ENCODE peak calls at places on chromosomes 12 and 14, in five cellular contexts. One of them, this sample, is unnamed. For H3K4me1, the result is how much of the 10 kb centered on the place peaks cover.

GRCh38 chr12:92553389-92553788 is 149.4 kb upstream of the PLEKHG7 start:
- DNase-seq in neuronal stem cell: no peak
- DNase-seq in IMR-90: no peak
- DNase-seq in H9: no peak
- DNase-seq in mesenchymal stem cell: peak
- DNase-seq in this sample: no peak

GRCh38 chr14:23131482-23131881 is 12.4 kb upstream of the CEBPE start:
- DNase-seq in neuronal stem cell: no peak
- DNase-seq in IMR-90: no peak
- DNase-seq in H9: no peak
- DNase-seq in mesenchymal stem cell: no peak
- DNase-seq in this sample: no peak

GRCh38 chr12:131829351-131829794 is 1.2 kb downstream of the MMP17 start:
- DNase-seq in neuronal stem cell: no peak
- DNase-seq in IMR-90: no peak
- DNase-seq in H9: peak
- DNase-seq in mesenchymal stem cell: peak
- DNase-seq in this sample: no peak

GRCh38 chr14:51321036-51321435 is 81.0 kb downstream of the TMX1 start:
- DNase-seq in neuronal stem cell: no peak
- DNase-seq in IMR-90: no peak
- DNase-seq in H9: no peak
- DNase-seq in mesenchymal stem cell: no peak
- DNase-seq in this sample: no peak

GRCh38 chr12:41850046-41850445 is 294.6 kb downstream of the GXYLT1 start:
- DNase-seq in neuronal stem cell: no peak
- DNase-seq in IMR-90: no peak
- DNase-seq in H9: no peak
- DNase-seq in mesenchymal stem cell: no peak
- DNase-seq in this sample: no peak

GRCh38 chr12:6083606-6084005 is 40.9 kb downstream of the VWF start:
- DNase-seq in neuronal stem cell: no peak
- DNase-seq in IMR-90: no peak
- DNase-seq in H9: no peak
- DNase-seq in mesenchymal stem cell: no peak
- DNase-seq in this sample: no peak

GRCh38 chr14:96792581-96792980 is 4.6 kb upstream of the VRK1 start:
- DNase-seq in neuronal stem cell: no peak
- DNase-seq in IMR-90: no peak
- DNase-seq in H9: no peak
- DNase-seq in mesenchymal stem cell: no peak
- DNase-seq in this sample: no peak

GRCh38 chr12:92574046-92574783 is 128.6 kb upstream of the PLEKHG7 start:
- DNase-seq in neuronal stem cell: no peak
- DNase-seq in IMR-90: peak
- DNase-seq in H9: peak
- DNase-seq in mesenchymal stem cell: peak
- DNase-seq in this sample: peak

GRCh38 chr12:122747224-122748175 is 5.1 kb upstream of the DENR start:
- DNase-seq in neuronal stem cell: no peak
- DNase-seq in IMR-90: no peak
- DNase-seq in H9: no peak
- DNase-seq in mesenchymal stem cell: no peak
- DNase-seq in this sample: no peak

GRCh38 chr12:107484219-107484618 is 201.4 kb upstream of the PWP1 start:
- DNase-seq in neuronal stem cell: no peak
- DNase-seq in IMR-90: no peak
- DNase-seq in H9: no peak
- DNase-seq in mesenchymal stem cell: no peak
- DNase-seq in this sample: no peak

GRCh38 chr12:65695077-65695865 is 129.0 kb upstream of the HMGA2 start:
- DNase-seq in neuronal stem cell: no peak
- DNase-seq in IMR-90: peak
- DNase-seq in H9: no peak
- DNase-seq in mesenchymal stem cell: peak
- DNase-seq in this sample: peak

GRCh38 chr12:122452701-122453285 is 30.3 kb upstream of the CLIP1 start:
- DNase-seq in neuronal stem cell: no peak
- DNase-seq in IMR-90: no peak
- DNase-seq in H9: no peak
- DNase-seq in mesenchymal stem cell: no peak
- DNase-seq in this sample: no peak

GRCh38 chr14:30521899-30522736 is 36.8 kb upstream of the G2E3 start:
- DNase-seq in neuronal stem cell: peak
- DNase-seq in IMR-90: peak
- DNase-seq in H9: no peak
- DNase-seq in mesenchymal stem cell: peak
- DNase-seq in this sample: peak

GRCh38 chr14:74401504-74402241 is 24.3 kb downstream of the SYNDIG1L start:
- DNase-seq in neuronal stem cell: no peak
- DNase-seq in IMR-90: no peak
- DNase-seq in H9: peak
- DNase-seq in mesenchymal stem cell: peak
- DNase-seq in this sample: peak

GRCh38 chr14:25049559-25050493 is at the start of gene STXBP6:
- DNase-seq in neuronal stem cell: peak
- DNase-seq in IMR-90: peak
- DNase-seq in H9: peak
- DNase-seq in mesenchymal stem cell: peak
- DNase-seq in this sample: peak

GRCh38 chr12:12612403-12612802 is 727 bp downstream of the CREBL2 start:
- DNase-seq in neuronal stem cell: peak
- DNase-seq in IMR-90: peak
- DNase-seq in H9: no peak
- DNase-seq in mesenchymal stem cell: peak
- DNase-seq in this sample: peak

GRCh38 chr14:70995671-70996070 is 88.4 kb downstream of the PCNX1 start:
- DNase-seq in neuronal stem cell: no peak
- DNase-seq in IMR-90: peak
- DNase-seq in H9: peak
- DNase-seq in mesenchymal stem cell: no peak
- DNase-seq in this sample: peak

GRCh38 chr14:58771016-58771415 is 133.3 kb downstream of the DACT1 start:
- DNase-seq in neuronal stem cell: no peak
- DNase-seq in IMR-90: no peak
- DNase-seq in H9: no peak
- DNase-seq in mesenchymal stem cell: no peak
- DNase-seq in this sample: peak

GRCh38 chr14:50762001-50762930 is 68.7 kb downstream of the NIN start:
- DNase-seq in neuronal stem cell: no peak
- DNase-seq in IMR-90: peak
- DNase-seq in H9: no peak
- DNase-seq in mesenchymal stem cell: peak
- DNase-seq in this sample: no peak

GRCh38 chr14:104634886-104635570 is 30.5 kb upstream of the TMEM179 start:
- DNase-seq in neuronal stem cell: no peak
- DNase-seq in IMR-90: no peak
- DNase-seq in H9: no peak
- DNase-seq in mesenchymal stem cell: no peak
- DNase-seq in this sample: no peak

GRCh38 chr14:104635717-104636116 is 31.1 kb upstream of the TMEM179 start:
- DNase-seq in neuronal stem cell: no peak
- DNase-seq in IMR-90: no peak
- DNase-seq in H9: no peak
- DNase-seq in mesenchymal stem cell: no peak
- DNase-seq in this sample: no peak

GRCh38 chr14:104637546-104638003 is 33.0 kb upstream of the TMEM179 start:
- DNase-seq in neuronal stem cell: no peak
- DNase-seq in IMR-90: no peak
- DNase-seq in H9: no peak
- DNase-seq in mesenchymal stem cell: no peak
- DNase-seq in this sample: no peak

GRCh38 chr14:104634031-104634760 is 29.6 kb upstream of the TMEM179 start:
- DNase-seq in neuronal stem cell: no peak
- DNase-seq in IMR-90: no peak
- DNase-seq in H9: no peak
- DNase-seq in mesenchymal stem cell: no peak
- DNase-seq in this sample: no peak

GRCh38 chr14:104636131-104636530 is 31.6 kb upstream of the TMEM179 start:
- DNase-seq in neuronal stem cell: no peak
- DNase-seq in IMR-90: no peak
- DNase-seq in H9: no peak
- DNase-seq in mesenchymal stem cell: no peak
- DNase-seq in this sample: no peak
- H4K8ac ChIP-seq in neuronal stem cell: no peak
- H4K8ac ChIP-seq in IMR-90: no peak
- H4K8ac ChIP-seq in H9: no peak
- H4K8ac ChIP-seq in mesenchymal stem cell: no peak
- H4K8ac ChIP-seq in this sample: no peak

GRCh38 chr12:53450936-53451335 is 966 bp upstream of the PCBP2 start:
- DNase-seq in neuronal stem cell: no peak
- DNase-seq in IMR-90: no peak
- DNase-seq in H9: no peak
- DNase-seq in mesenchymal stem cell: no peak
- DNase-seq in this sample: no peak
- H3K4me1 ChIP-seq in neuronal stem cell: under half
- H3K4me1 ChIP-seq in IMR-90: under half
- H3K4me1 ChIP-seq in H9: under half
- H3K4me1 ChIP-seq in mesenchymal stem cell: under half
- H3K4me1 ChIP-seq in this sample: under half

GRCh38 chr14:92563359-92563758 is 49.8 kb downstream of the RIN3 start:
- DNase-seq in neuronal stem cell: no peak
- DNase-seq in IMR-90: peak
- DNase-seq in H9: no peak
- DNase-seq in mesenchymal stem cell: peak
- DNase-seq in this sample: no peak

GRCh38 chr14:92567173-92567725 is 53.7 kb downstream of the RIN3 start:
- DNase-seq in neuronal stem cell: no peak
- DNase-seq in IMR-90: no peak
- DNase-seq in H9: no peak
- DNase-seq in mesenchymal stem cell: no peak
- DNase-seq in this sample: no peak

GRCh38 chr14:92565040-92565717 is 51.6 kb downstream of the RIN3 start:
- DNase-seq in neuronal stem cell: no peak
- DNase-seq in IMR-90: no peak
- DNase-seq in H9: no peak
- DNase-seq in mesenchymal stem cell: no peak
- DNase-seq in this sample: no peak

GRCh38 chr14:92564361-92565039 is 50.9 kb downstream of the RIN3 start:
- DNase-seq in neuronal stem cell: no peak
- DNase-seq in IMR-90: no peak
- DNase-seq in H9: no peak
- DNase-seq in mesenchymal stem cell: no peak
- DNase-seq in this sample: no peak

DNA sequence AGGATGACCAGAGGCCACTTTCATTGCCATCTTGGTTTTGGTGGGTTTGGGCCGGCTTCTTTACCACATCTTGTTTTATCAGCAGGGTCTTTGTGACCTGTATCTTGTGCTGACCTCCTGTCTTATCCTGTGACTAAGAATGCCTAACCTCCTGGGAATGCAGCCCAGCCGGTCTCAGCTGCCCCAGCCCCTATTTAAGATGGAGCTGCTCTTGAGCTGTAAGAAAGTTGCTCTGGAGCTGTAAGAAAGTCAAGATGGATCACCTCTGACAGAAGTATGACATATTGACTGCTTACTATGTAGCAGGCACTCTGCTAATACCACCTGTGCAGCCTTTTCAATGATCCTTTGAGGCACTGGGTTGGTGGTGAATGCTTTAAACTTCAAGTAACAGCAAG is 52.1 kb downstream of the RIN3 start:
- DNase-seq in neuronal stem cell: no peak
- DNase-seq in IMR-90: no peak
- DNase-seq in H9: no peak
- DNase-seq in mesenchymal stem cell: no peak
- DNase-seq in this sample: peak
- H4K8ac ChIP-seq in neuronal stem cell: no peak
- H4K8ac ChIP-seq in IMR-90: no peak
- H4K8ac ChIP-seq in H9: no peak
- H4K8ac ChIP-seq in mesenchymal stem cell: no peak
- H4K8ac ChIP-seq in this sample: no peak

GRCh38 chr12:47811581-47812484 is 7.9 kb downstream of the HDAC7 start:
- DNase-seq in neuronal stem cell: no peak
- DNase-seq in IMR-90: peak
- DNase-seq in H9: no peak
- DNase-seq in mesenchymal stem cell: peak
- DNase-seq in this sample: no peak

GRCh38 chr12:47814539-47815170 is 5.0 kb downstream of the HDAC7 start:
- DNase-seq in neuronal stem cell: no peak
- DNase-seq in IMR-90: no peak
- DNase-seq in H9: no peak
- DNase-seq in mesenchymal stem cell: no peak
- DNase-seq in this sample: no peak

GRCh38 chr12:47813491-47814196 is 6.1 kb downstream of the HDAC7 start:
- DNase-seq in neuronal stem cell: peak
- DNase-seq in IMR-90: no peak
- DNase-seq in H9: peak
- DNase-seq in mesenchymal stem cell: peak
- DNase-seq in this sample: peak

GRCh38 chr12:47811070-47811391 is 8.7 kb downstream of the HDAC7 start:
- DNase-seq in neuronal stem cell: no peak
- DNase-seq in IMR-90: no peak
- DNase-seq in H9: peak
- DNase-seq in mesenchymal stem cell: peak
- DNase-seq in this sample: peak

GRCh38 chr12:47812797-47813490 is 6.8 kb downstream of the HDAC7 start:
- DNase-seq in neuronal stem cell: peak
- DNase-seq in IMR-90: peak
- DNase-seq in H9: peak
- DNase-seq in mesenchymal stem cell: peak
- DNase-seq in this sample: peak
- H3K4me1 ChIP-seq in neuronal stem cell: half or more
- H3K4me1 ChIP-seq in IMR-90: half or more
- H3K4me1 ChIP-seq in H9: under half
- H3K4me1 ChIP-seq in mesenchymal stem cell: half or more
- H3K4me1 ChIP-seq in this sample: half or more

GRCh38 chr12:50032516-50033316 is 7.4 kb upstream of the RACGAP1 start:
- DNase-seq in neuronal stem cell: no peak
- DNase-seq in IMR-90: no peak
- DNase-seq in H9: peak
- DNase-seq in mesenchymal stem cell: no peak
- DNase-seq in this sample: peak
- H4K8ac ChIP-seq in neuronal stem cell: no peak
- H4K8ac ChIP-seq in IMR-90: no peak
- H4K8ac ChIP-seq in H9: no peak
- H4K8ac ChIP-seq in mesenchymal stem cell: peak
- H4K8ac ChIP-seq in this sample: no peak

DNA sequence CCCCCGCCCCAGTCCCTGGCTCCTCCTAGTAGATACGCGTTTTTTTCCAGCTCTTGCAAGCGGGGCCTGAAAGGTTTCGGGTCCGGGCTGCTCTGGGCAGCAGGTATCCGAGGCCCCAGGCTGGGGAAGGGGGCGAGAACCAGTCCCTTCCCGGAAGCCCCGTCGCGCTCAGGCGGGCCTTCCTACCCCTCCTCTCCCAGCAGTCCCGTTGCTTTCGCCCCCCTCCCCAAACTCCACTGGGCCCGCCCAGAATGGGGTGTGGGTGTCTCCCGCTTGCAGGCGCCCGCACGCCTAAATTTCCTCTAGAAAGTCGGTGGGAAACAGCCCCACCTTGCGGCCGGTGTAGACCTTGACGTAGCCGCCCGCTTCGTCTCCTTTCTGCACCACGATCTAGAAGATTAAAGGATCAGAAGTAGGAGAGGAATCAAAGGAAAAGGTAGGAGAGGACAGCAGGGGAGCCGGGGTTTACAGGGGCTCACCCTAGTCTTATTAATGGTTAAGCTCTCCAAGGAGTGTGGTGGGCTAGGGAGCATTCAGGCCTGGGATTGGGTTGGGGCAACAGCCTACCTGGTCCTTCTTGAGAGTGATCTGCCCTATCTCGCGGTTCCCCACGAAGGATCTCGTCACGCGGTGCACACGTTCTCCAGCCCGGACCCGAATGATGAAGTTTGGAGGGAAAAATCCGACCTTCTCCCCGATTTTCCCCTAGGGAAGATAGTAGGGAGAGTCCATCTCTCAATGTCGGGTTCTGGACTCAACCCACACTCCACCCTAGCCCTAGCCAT is 7.3 kb downstream of the STAC3 start:
- DNase-seq in neuronal stem cell: no peak
- DNase-seq in IMR-90: peak
- DNase-seq in H9: peak
- DNase-seq in mesenchymal stem cell: peak
- DNase-seq in this sample: peak
- H3K4me1 ChIP-seq in neuronal stem cell: under half
- H3K4me1 ChIP-seq in IMR-90: under half
- H3K4me1 ChIP-seq in H9: under half
- H3K4me1 ChIP-seq in mesenchymal stem cell: under half
- H3K4me1 ChIP-seq in this sample: under half